ENCODE peak calls at places on chromosome 6, in seven cellular contexts. H, K, X, U, M, B and D are unnamed samples.

GRCh38 chr6:53020005-53020744 is 25.1 kb upstream of the GSTA4 start:
- DNase-seq in H (no peak), K (no peak), X (no peak), U (peak), M (no peak), B (no peak), D (no peak)

GRCh38 chr6:7389162-7389450 is 436 bp downstream of the CAGE1 start:
- DNase-seq in H (no peak), K (peak), X (no peak), U (peak), M (no peak), B (no peak), D (no peak)

GRCh38 chr6:122730775-122731386 is 48.6 kb upstream of the FABP7 start:
- DNase-seq in H (peak), K (peak), X (peak), U (no peak), M (no peak), B (no peak), D (peak)

GRCh38 chr6:51049983-51050877 is 231.6 kb downstream of the TFAP2B start:
- DNase-seq in H (peak), K (no peak), X (no peak), U (no peak), M (no peak), B (no peak), D (no peak)

GRCh38 chr6:140138311-140138994 is 764.0 kb upstream of the CITED2 start:
- DNase-seq in H (no peak), K (no peak), X (no peak), U (no peak), M (no peak), B (no peak), D (no peak)

GRCh38 chr6:140090871-140091270 is 716.4 kb upstream of the CITED2 start:
- DNase-seq in H (no peak), K (no peak), X (no peak), U (no peak), M (no peak), B (no peak), D (no peak)

GRCh38 chr6:36358235-36358915 is 21.7 kb upstream of the BNIP5 start:
- DNase-seq in H (no peak), K (no peak), X (no peak), U (no peak), M (no peak), B (peak), D (no peak)

GRCh38 chr6:137001977-137002302 is 42.8 kb downstream of the IL20RA start:
- DNase-seq in H (no peak), K (no peak), X (no peak), U (no peak), M (no peak), B (no peak), D (no peak)

GRCh38 chr6:159616456-159616855 is 76.6 kb downstream of the SOD2 start:
- DNase-seq in H (no peak), K (no peak), X (no peak), U (no peak), M (no peak), B (no peak), D (no peak)

GRCh38 chr6:44983467-44984365 is 344.4 kb upstream of the RUNX2 start:
- DNase-seq in H (no peak), K (no peak), X (no peak), U (no peak), M (no peak), B (no peak), D (no peak)

GRCh38 chr6:4253604-4254211 is 118.3 kb upstream of the ECI2 start:
- DNase-seq in H (peak), K (peak), X (peak), U (no peak), M (no peak), B (no peak), D (no peak)

GRCh38 chr6:21208114-21208795 is 385.3 kb upstream of the SOX4 start:
- DNase-seq in H (no peak), K (no peak), X (no peak), U (no peak), M (no peak), B (no peak), D (no peak)

GRCh38 chr6:7392402-7392801 is 2.8 kb downstream of the RIOK1 start:
- DNase-seq in H (no peak), K (no peak), X (no peak), U (no peak), M (no peak), B (no peak), D (no peak)

GRCh38 chr6:55276745-55277627 is 50.3 kb upstream of the GFRAL start:
- DNase-seq in H (peak), K (peak), X (peak), U (peak), M (no peak), B (no peak), D (peak)

GRCh38 chr6:138086573-138087196 is 20.5 kb downstream of the PERP start:
- DNase-seq in H (peak), K (peak), X (peak), U (no peak), M (no peak), B (no peak), D (no peak)

GRCh38 chr6:49582529-49582928 is 32.1 kb downstream of the C6orf141 start:
- DNase-seq in H (peak), K (no peak), X (no peak), U (no peak), M (no peak), B (no peak), D (no peak)

GRCh38 chr6:108453601-108454157 is 107.0 kb upstream of the FOXO3 start:
- DNase-seq in H (peak), K (no peak), X (no peak), U (no peak), M (no peak), B (no peak), D (no peak)

GRCh38 chr6:155333414-155333813 is 19.1 kb upstream of the TFB1M start:
- DNase-seq in H (peak), K (no peak), X (no peak), U (no peak), M (no peak), B (no peak), D (no peak)

GRCh38 chr6:140415266-140415665 is 1040.8 kb upstream of the CITED2 start:
- DNase-seq in H (no peak), K (no peak), X (no peak), U (no peak), M (no peak), B (no peak), D (no peak)

GRCh38 chr6:10341605-10342004 is 73.3 kb downstream of the TFAP2A start:
- DNase-seq in H (no peak), K (no peak), X (no peak), U (no peak), M (no peak), B (no peak), D (no peak)

GRCh38 chr6:113329942-113330897 is 526.9 kb upstream of the MARCKS start:
- DNase-seq in H (no peak), K (no peak), X (no peak), U (no peak), M (no peak), B (no peak), D (no peak)

GRCh38 chr6:89131599-89131998 is 13.7 kb upstream of the SRSF12 start:
- DNase-seq in H (no peak), K (no peak), X (no peak), U (no peak), M (no peak), B (no peak), D (no peak)

GRCh38 chr6:137852346-137852745 is 14.7 kb upstream of the TNFAIP3 start:
- DNase-seq in H (no peak), K (no peak), X (no peak), U (no peak), M (no peak), B (no peak), D (no peak)

GRCh38 chr6:29926795-29927427 is 15.4 kb upstream of the HLA-A start:
- DNase-seq in H (peak), K (peak), X (peak), U (no peak), M (peak), B (peak), D (peak)

GRCh38 chr6:150998992-150999975 is 133.8 kb downstream of the MTHFD1L start:
- DNase-seq in H (no peak), K (peak), X (no peak), U (no peak), M (no peak), B (no peak), D (no peak)

GRCh38 chr6:122400467-122401089 is 1.1 kb downstream of the HSF2 start:
- DNase-seq in H (no peak), K (no peak), X (no peak), U (no peak), M (no peak), B (no peak), D (no peak)

GRCh38 chr6:129766959-129767728 is 57.2 kb upstream of the ARHGAP18 start:
- DNase-seq in H (peak), K (peak), X (peak), U (no peak), M (peak), B (peak), D (peak)

GRCh38 chr6:36676142-36677058 is 2.1 kb upstream of the CDKN1A start:
- DNase-seq in H (peak), K (no peak), X (peak), U (no peak), M (no peak), B (no peak), D (no peak)

GRCh38 chr6:85579581-85579980 is 14.1 kb downstream of the SNX14 start:
- DNase-seq in H (no peak), K (no peak), X (no peak), U (no peak), M (no peak), B (no peak), D (no peak)